ENCODE peak calls at places on chromosomes 5 and 9, in eight cellular contexts. One of them, this sample, is unnamed.

GRCh38 chr5:172875372-172876279 is 41.6 kb downstream of the ERGIC1 start:
- DNase-seq in GM23338: no peak
- DNase-seq in neuronal stem cell: no peak
- DNase-seq in tibial nerve: no peak
- DNase-seq in prostate gland: no peak
- DNase-seq in OCI-LY7: no peak
- DNase-seq in transverse colon: no peak
- DNase-seq in thyroid gland: no peak
- DNase-seq in this sample: no peak

GRCh38 chr5:75042511-75042910 is 9.8 kb downstream of the GCNT4 start:
- DNase-seq in prostate gland: no peak
- DNase-seq in tibial nerve: no peak
- DNase-seq in GM23338: no peak
- DNase-seq in transverse colon: no peak
- DNase-seq in neuronal stem cell: no peak
- DNase-seq in OCI-LY7: no peak
- DNase-seq in thyroid gland: no peak
- DNase-seq in this sample: no peak

GRCh38 chr5:32090755-32091128 is 83.4 kb downstream of the GOLPH3 start:
- DNase-seq in neuronal stem cell: no peak
- DNase-seq in thyroid gland: no peak
- DNase-seq in OCI-LY7: no peak
- DNase-seq in transverse colon: no peak
- DNase-seq in tibial nerve: no peak
- DNase-seq in GM23338: peak; percentile 20
- DNase-seq in prostate gland: no peak
- DNase-seq in this sample: no peak

GRCh38 chr9:86027767-86028166 is 71.6 kb downstream of the GOLM1 start:
- DNase-seq in GM23338: no peak
- DNase-seq in neuronal stem cell: no peak
- DNase-seq in tibial nerve: no peak
- DNase-seq in prostate gland: no peak
- DNase-seq in thyroid gland: no peak
- DNase-seq in transverse colon: no peak
- DNase-seq in OCI-LY7: no peak
- DNase-seq in this sample: no peak

GRCh38 chr5:108830705-108831276 is 83.1 kb downstream of the FER start:
- DNase-seq in OCI-LY7: no peak
- DNase-seq in prostate gland: no peak
- DNase-seq in neuronal stem cell: no peak
- DNase-seq in transverse colon: no peak
- DNase-seq in thyroid gland: no peak
- DNase-seq in tibial nerve: no peak
- DNase-seq in GM23338: no peak
- DNase-seq in this sample: no peak

GRCh38 chr5:161400583-161400982 is 145.9 kb downstream of the GABRB2 start:
- DNase-seq in tibial nerve: no peak
- DNase-seq in OCI-LY7: no peak
- DNase-seq in prostate gland: no peak
- DNase-seq in transverse colon: no peak
- DNase-seq in neuronal stem cell: no peak
- DNase-seq in thyroid gland: peak; percentile 31
- DNase-seq in GM23338: no peak
- DNase-seq in this sample: no peak

GRCh38 chr5:107208867-107209266 is 461.9 kb downstream of the EFNA5 start:
- DNase-seq in GM23338: no peak
- DNase-seq in prostate gland: no peak
- DNase-seq in neuronal stem cell: no peak
- DNase-seq in transverse colon: no peak
- DNase-seq in tibial nerve: no peak
- DNase-seq in OCI-LY7: no peak
- DNase-seq in thyroid gland: no peak
- DNase-seq in this sample: no peak

GRCh38 chr5:14219800-14220512 is 76.8 kb downstream of the TRIO start:
- DNase-seq in transverse colon: no peak
- DNase-seq in thyroid gland: no peak
- DNase-seq in neuronal stem cell: no peak
- DNase-seq in tibial nerve: no peak
- DNase-seq in prostate gland: no peak
- DNase-seq in OCI-LY7: no peak
- DNase-seq in GM23338: no peak
- DNase-seq in this sample: no peak

GRCh38 chr9:136007906-136008692 is 46.9 kb upstream of the UBAC1 start:
- DNase-seq in GM23338: no peak
- DNase-seq in OCI-LY7: no peak
- DNase-seq in tibial nerve: no peak
- DNase-seq in neuronal stem cell: no peak
- DNase-seq in prostate gland: no peak
- DNase-seq in thyroid gland: no peak
- DNase-seq in transverse colon: no peak
- DNase-seq in this sample: no peak

GRCh38 chr9:88387733-88388202 is 476 bp upstream of the SPIN1 start:
- DNase-seq in OCI-LY7: no peak
- DNase-seq in GM23338: peak; percentile 68
- DNase-seq in prostate gland: peak; percentile 31
- DNase-seq in tibial nerve: no peak
- DNase-seq in thyroid gland: peak; percentile 55
- DNase-seq in transverse colon: peak; percentile 72
- DNase-seq in neuronal stem cell: no peak
- DNase-seq in this sample: no peak

GRCh38 chr9:78131969-78132687 is 100.5 kb upstream of the GNAQ start:
- DNase-seq in neuronal stem cell: no peak
- DNase-seq in thyroid gland: no peak
- DNase-seq in tibial nerve: no peak
- DNase-seq in GM23338: no peak
- DNase-seq in OCI-LY7: no peak
- DNase-seq in transverse colon: no peak
- DNase-seq in prostate gland: no peak
- DNase-seq in this sample: no peak

GRCh38 chr5:88829053-88829452 is 53.9 kb downstream of the MEF2C start:
- DNase-seq in OCI-LY7: peak; percentile 39
- DNase-seq in tibial nerve: no peak
- DNase-seq in prostate gland: no peak
- DNase-seq in transverse colon: no peak
- DNase-seq in GM23338: peak; percentile 21
- DNase-seq in thyroid gland: no peak
- DNase-seq in neuronal stem cell: no peak
- DNase-seq in this sample: no peak

GRCh38 chr5:40441733-40442132 is 238.0 kb upstream of the PTGER4 start:
- DNase-seq in thyroid gland: no peak
- DNase-seq in neuronal stem cell: no peak
- DNase-seq in transverse colon: peak; percentile 73
- DNase-seq in tibial nerve: no peak
- DNase-seq in GM23338: no peak
- DNase-seq in prostate gland: no peak
- DNase-seq in OCI-LY7: no peak
- DNase-seq in this sample: no peak

GRCh38 chr5:132254321-132254977 is 3.0 kb upstream of the PDLIM4 start:
- DNase-seq in tibial nerve: peak; percentile 32
- DNase-seq in prostate gland: no peak
- DNase-seq in thyroid gland: peak; percentile 75
- DNase-seq in neuronal stem cell: no peak
- DNase-seq in GM23338: no peak
- DNase-seq in OCI-LY7: no peak
- DNase-seq in transverse colon: peak; percentile 11
- DNase-seq in this sample: no peak

GRCh38 chr9:34575775-34576592 is 13.5 kb downstream of the CNTFR start:
- DNase-seq in thyroid gland: no peak
- DNase-seq in prostate gland: peak; percentile 21
- DNase-seq in OCI-LY7: no peak
- DNase-seq in GM23338: no peak
- DNase-seq in tibial nerve: no peak
- DNase-seq in neuronal stem cell: no peak
- DNase-seq in transverse colon: peak; percentile 54
- DNase-seq in this sample: no peak

GRCh38 chr5:178793156-178793555 is 62.7 kb upstream of the ZNF354A start:
- DNase-seq in thyroid gland: peak; percentile 13
- DNase-seq in prostate gland: peak; percentile 34
- DNase-seq in neuronal stem cell: no peak
- DNase-seq in transverse colon: peak; percentile 15
- DNase-seq in GM23338: peak; percentile 90
- DNase-seq in OCI-LY7: peak; percentile 35
- DNase-seq in tibial nerve: no peak
- DNase-seq in this sample: peak; percentile 80

GRCh38 chr5:102815560-102816324 is 60.6 kb downstream of the PAM start:
- DNase-seq in prostate gland: no peak
- DNase-seq in GM23338: no peak
- DNase-seq in neuronal stem cell: no peak
- DNase-seq in transverse colon: no peak
- DNase-seq in thyroid gland: no peak
- DNase-seq in OCI-LY7: no peak
- DNase-seq in tibial nerve: no peak
- DNase-seq in this sample: no peak

DNA sequence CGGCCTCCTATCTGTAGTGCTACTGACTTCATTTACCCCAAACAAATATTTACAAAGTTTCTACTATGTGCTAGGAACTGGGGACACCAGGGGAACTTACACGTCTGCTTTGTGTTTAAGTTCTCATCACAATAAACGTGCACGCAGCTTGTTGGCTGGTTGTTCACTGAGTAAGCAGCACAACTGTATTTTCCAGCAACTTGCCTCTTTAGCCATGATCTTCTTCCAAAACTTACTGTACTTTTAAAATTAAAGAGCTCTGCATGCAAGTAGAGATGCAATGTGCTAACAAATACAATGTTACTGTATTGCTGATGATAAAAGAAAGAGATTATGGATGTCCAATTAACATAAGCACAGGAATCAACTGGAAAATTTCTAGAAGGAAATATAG is 62.8 kb downstream of the RAPGEF1 start:
- DNase-seq in neuronal stem cell: no peak
- DNase-seq in tibial nerve: no peak
- DNase-seq in OCI-LY7: no peak
- DNase-seq in prostate gland: no peak
- DNase-seq in thyroid gland: no peak
- DNase-seq in GM23338: no peak
- DNase-seq in transverse colon: no peak
- DNase-seq in this sample: no peak
- H3K4me3 ChIP-seq in neuronal stem cell: no peak overlapping the region
- H3K4me3 ChIP-seq in tibial nerve: no peak overlapping the region
- H3K4me3 ChIP-seq in OCI-LY7: peak overlapping the region; percentile 76
- H3K4me3 ChIP-seq in prostate gland: no peak overlapping the region
- H3K4me3 ChIP-seq in thyroid gland: no peak overlapping the region
- H3K4me3 ChIP-seq in GM23338: peak overlapping the region; percentile 33
- H3K4me3 ChIP-seq in transverse colon: no peak overlapping the region
- H3K4me3 ChIP-seq in this sample: no peak overlapping the region

DNA sequence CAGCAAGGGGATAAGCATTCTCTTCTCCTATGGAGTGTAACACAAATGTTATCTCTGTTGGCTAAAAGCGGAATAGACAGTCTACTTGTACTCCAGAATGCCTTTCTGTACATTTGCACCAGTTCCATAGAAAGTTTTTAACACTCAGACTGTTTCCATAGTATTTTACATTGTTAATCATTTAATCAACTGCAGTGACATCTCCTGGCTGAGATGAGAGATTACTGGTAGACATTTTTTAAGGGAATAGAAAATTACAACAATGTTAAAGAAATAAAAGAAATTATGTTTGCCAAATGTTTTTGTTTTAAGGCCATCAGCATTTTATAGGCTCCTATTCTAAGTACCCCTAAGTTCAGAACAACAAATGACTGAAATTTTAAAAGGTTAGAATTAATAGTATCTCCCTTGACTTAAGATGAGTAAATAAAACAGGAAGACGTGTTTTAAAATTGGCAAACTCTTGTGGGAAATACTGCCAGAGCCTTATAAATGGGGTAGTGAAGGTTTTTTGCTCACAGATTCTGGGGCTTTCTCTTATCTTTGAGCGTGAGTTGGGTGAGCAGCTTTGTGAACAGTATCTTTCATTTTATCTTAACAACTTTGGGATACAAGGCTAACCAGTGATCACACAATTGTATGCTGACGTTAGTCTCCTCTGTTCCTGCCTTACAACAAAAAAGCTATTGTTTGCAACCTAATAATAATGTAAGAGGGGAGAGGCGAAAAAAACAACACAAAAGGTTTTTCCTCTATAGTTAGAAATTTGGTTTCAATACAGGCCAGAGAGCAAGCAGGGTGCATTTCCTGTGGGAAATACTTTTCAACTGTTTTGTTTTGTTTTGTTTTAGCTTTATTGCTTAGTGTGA is 294.4 kb downstream of the FBXL7 start:
- DNase-seq in OCI-LY7: no peak
- DNase-seq in thyroid gland: no peak
- DNase-seq in prostate gland: no peak
- DNase-seq in GM23338: no peak
- DNase-seq in neuronal stem cell: no peak
- DNase-seq in transverse colon: no peak
- DNase-seq in tibial nerve: no peak
- DNase-seq in this sample: no peak
- H3K36me3 ChIP-seq in OCI-LY7: no peaks in the 10 kb centered on the region
- H3K36me3 ChIP-seq in thyroid gland: no peaks in the 10 kb centered on the region
- H3K36me3 ChIP-seq in prostate gland: no peaks in the 10 kb centered on the region
- H3K36me3 ChIP-seq in GM23338: no peaks in the 10 kb centered on the region
- H3K36me3 ChIP-seq in neuronal stem cell: no peaks in the 10 kb centered on the region
- H3K36me3 ChIP-seq in transverse colon: no peaks in the 10 kb centered on the region
- H3K36me3 ChIP-seq in tibial nerve: no peaks in the 10 kb centered on the region
- H3K36me3 ChIP-seq in this sample: no peaks in the 10 kb centered on the region

GRCh38 chr9:111938427-111938800 is 41.8 kb downstream of the UGCG start:
- DNase-seq in tibial nerve: no peak
- DNase-seq in transverse colon: no peak
- DNase-seq in prostate gland: no peak
- DNase-seq in neuronal stem cell: no peak
- DNase-seq in thyroid gland: no peak
- DNase-seq in GM23338: no peak
- DNase-seq in OCI-LY7: no peak
- DNase-seq in this sample: no peak
- H3K4me1 ChIP-seq in tibial nerve: no peaks in the 10 kb centered on the region
- H3K4me1 ChIP-seq in transverse colon: no peaks in the 10 kb centered on the region
- H3K4me1 ChIP-seq in prostate gland: no peaks in the 10 kb centered on the region
- H3K4me1 ChIP-seq in neuronal stem cell: no peaks in the 10 kb centered on the region
- H3K4me1 ChIP-seq in thyroid gland: no peaks in the 10 kb centered on the region
- H3K4me1 ChIP-seq in GM23338: no peaks in the 10 kb centered on the region
- H3K4me1 ChIP-seq in OCI-LY7: no peaks in the 10 kb centered on the region
- H3K4me1 ChIP-seq in this sample: peaks cover 3% of the 10 kb centered on the region

DNA sequence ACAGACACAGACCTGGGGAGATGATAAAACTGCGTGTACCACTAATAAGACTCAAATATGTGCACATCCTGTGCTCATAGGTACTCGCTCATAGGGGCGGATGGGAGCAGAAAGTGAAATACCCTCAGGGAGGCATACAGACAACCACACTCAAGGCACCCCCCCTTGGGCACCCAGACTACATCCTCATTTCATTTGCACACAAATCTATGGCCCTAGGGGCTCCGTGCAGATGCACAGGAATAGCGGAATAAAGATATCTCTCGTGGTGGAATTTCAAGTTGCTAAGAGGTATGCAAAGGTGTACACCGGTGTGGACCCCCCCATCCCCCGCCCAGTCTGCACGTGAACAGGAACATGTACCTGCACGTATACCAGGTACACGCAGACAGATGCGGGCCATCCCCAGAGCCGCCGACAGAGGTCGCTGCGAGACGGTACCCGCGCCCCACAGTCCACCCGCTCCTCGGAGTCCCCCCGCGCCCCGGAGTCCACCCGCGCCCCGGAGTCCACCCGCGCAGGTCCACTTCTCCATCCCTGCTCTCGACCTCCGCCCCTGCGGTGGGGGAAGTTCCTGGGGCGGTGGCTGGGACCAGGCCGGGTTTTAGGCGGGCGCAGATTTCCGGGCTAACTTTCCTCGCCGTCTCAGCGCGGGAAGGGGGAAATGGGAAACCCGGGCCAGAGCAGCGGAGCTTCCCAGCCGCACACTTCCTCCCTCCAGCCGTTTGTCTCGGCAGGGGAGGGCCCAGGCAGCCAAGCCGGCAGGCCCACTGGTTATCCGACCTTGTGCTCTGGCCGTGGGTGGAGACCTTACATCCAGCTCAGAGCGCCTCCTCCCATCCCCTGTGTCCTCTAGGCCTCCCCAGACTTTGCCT is 1.0 kb upstream of the IL12B start:
- DNase-seq in thyroid gland: peak; percentile 47
- DNase-seq in transverse colon: peak; percentile 77
- DNase-seq in GM23338: peak; percentile 71
- DNase-seq in tibial nerve: peak; percentile 66
- DNase-seq in neuronal stem cell: peak; percentile 52
- DNase-seq in OCI-LY7: peak; percentile 73
- DNase-seq in prostate gland: peak; percentile 37
- DNase-seq in this sample: peak; percentile 83
- H3K4me3 ChIP-seq in thyroid gland: no peak overlapping the region
- H3K4me3 ChIP-seq in transverse colon: peak overlapping the region; percentile 44
- H3K4me3 ChIP-seq in GM23338: peak overlapping the region; percentile 73
- H3K4me3 ChIP-seq in tibial nerve: peak overlapping the region; percentile 49
- H3K4me3 ChIP-seq in neuronal stem cell: peak overlapping the region; percentile 43
- H3K4me3 ChIP-seq in OCI-LY7: peak overlapping the region; percentile 72
- H3K4me3 ChIP-seq in prostate gland: peak overlapping the region; percentile 24
- H3K4me3 ChIP-seq in this sample: peak overlapping the region; percentile 50